ENCODE peak calls at places on chromosome 12, in nine cellular contexts. D is GM20000; N is Right ventricle myocardium inferior; H is NCI-H345; M is neural crest cell; Y is CD4-positive, CD25-positive, alpha-beta regulatory T cell; J is iris pigment epithelial cell; L is T-cell; I is PC-3. G is an unnamed sample.

GRCh38 chr12:131929530-131930456 is 717 bp downstream of the PUS1 start:
- DNase-seq in M (peak), N (peak), D (peak), H (peak), Y (peak), I (peak), L (peak), J (peak), G (no peak)

GRCh38 chr12:2640709-2641108 is 154.1 kb upstream of the FKBP4 start:
- DNase-seq in M (no peak), I (peak), N (no peak), Y (no peak), L (no peak), H (no peak), J (peak), D (no peak), G (no peak)

GRCh38 chr12:48542300-48542928 is 17.0 kb downstream of the OR8S1 start:
- DNase-seq in I (peak), H (peak), L (peak), J (peak), Y (peak), M (peak), D (peak), N (no peak), G (peak)

GRCh38 chr12:106327256-106327852 is 24.8 kb downstream of the TCP11L2 start:
- DNase-seq in N (no peak), I (no peak), M (no peak), J (no peak), H (no peak), L (no peak), Y (no peak), D (no peak), G (no peak)

GRCh38 chr12:10771132-10771733 is 31.2 kb downstream of the TAS2R7 start:
- DNase-seq in J (peak), I (peak), Y (peak), H (peak), M (no peak), D (peak), L (no peak), N (no peak), G (peak)

GRCh38 chr12:72072613-72073212 is 134.1 kb downstream of the TPH2 start:
- DNase-seq in L (no peak), M (no peak), H (peak), I (no peak), J (no peak), D (no peak), Y (no peak), N (no peak), G (no peak)

GRCh38 chr12:83904175-83904574 is 1008.4 kb downstream of the SLC6A15 start:
- DNase-seq in M (no peak), J (no peak), H (no peak), N (no peak), D (no peak), I (no peak), Y (no peak), L (no peak), G (no peak)

GRCh38 chr12:102959391-102959790 is 1.9 kb downstream of the ASCL1 start:
- DNase-seq in I (no peak), J (no peak), Y (no peak), L (no peak), N (no peak), D (no peak), M (no peak), H (peak), G (no peak)

GRCh38 chr12:81143057-81143456 is 65.2 kb downstream of the ACSS3 start:
- DNase-seq in J (no peak), M (no peak), I (no peak), L (no peak), Y (no peak), D (no peak), H (no peak), N (no peak), G (no peak)

GRCh38 chr12:25889185-25889584 is 69.3 kb upstream of the RASSF8 start:
- DNase-seq in H (no peak), L (no peak), D (no peak), M (no peak), J (no peak), N (no peak), Y (no peak), I (no peak), G (no peak)

GRCh38 chr12:54417712-54418440 is 1.2 kb downstream of the ITGA5 start:
- DNase-seq in D (no peak), I (no peak), L (no peak), N (no peak), M (peak), Y (peak), H (no peak), J (no peak), G (no peak)

GRCh38 chr12:12693111-12693671 is 2.8 kb downstream of the GPR19 start:
- DNase-seq in H (no peak), N (no peak), J (no peak), Y (peak), D (no peak), L (no peak), I (no peak), M (no peak), G (no peak)

GRCh38 chr12:25438638-25439037 is 114.4 kb downstream of the LMNTD1 start:
- DNase-seq in I (no peak), D (no peak), J (peak), L (no peak), N (no peak), H (no peak), M (no peak), Y (no peak), G (no peak)

GRCh38 chr12:96985515-96986362 is 78.7 kb downstream of the NEDD1 start:
- DNase-seq in J (no peak), M (no peak), D (peak), I (peak), Y (peak), H (peak), L (peak), N (peak), G (no peak)

GRCh38 chr12:53543539-53543938 is 36.3 kb upstream of the NPFF start:
- DNase-seq in I (peak), D (peak), H (peak), N (no peak), M (peak), L (peak), J (peak), Y (peak), G (peak)

GRCh38 chr12:15045451-15045850 is 72.6 kb downstream of the PDE6H start:
- DNase-seq in N (no peak), L (no peak), D (no peak), J (no peak), H (no peak), Y (no peak), I (no peak), M (no peak), G (no peak)

GRCh38 chr12:62934799-62935674 is at the start of gene PPM1H:
- DNase-seq in H (peak), I (peak), L (no peak), N (peak), D (peak), M (peak), Y (peak), J (peak), G (peak)

GRCh38 chr12:47218191-47218654 is 138.5 kb upstream of the AMIGO2 start:
- DNase-seq in N (no peak), H (no peak), M (no peak), J (no peak), Y (peak), I (no peak), D (peak), L (no peak), G (no peak)

GRCh38 chr12:90090929-90091651 is 382.5 kb upstream of the ATP2B1 start:
- DNase-seq in L (no peak), H (no peak), Y (no peak), M (no peak), J (peak), N (no peak), D (no peak), I (peak), G (no peak)

GRCh38 chr12:92828565-92828964 is 100.5 kb downstream of the EEA1 start:
- DNase-seq in Y (no peak), M (no peak), J (no peak), H (no peak), L (no peak), I (no peak), N (no peak), D (no peak), G (no peak)

GRCh38 chr12:103249614-103250013 is 246.2 kb downstream of the C12orf42 start:
- DNase-seq in J (no peak), D (no peak), N (no peak), H (peak), Y (no peak), L (no peak), I (peak), M (no peak), G (no peak)

GRCh38 chr12:12007001-12007712 is 63.6 kb upstream of the BCL2L14 start:
- DNase-seq in I (peak), D (peak), Y (peak), L (no peak), H (no peak), N (no peak), J (peak), M (no peak), G (no peak)

GRCh38 chr12:76002598-76003262 is 28.8 kb downstream of the PHLDA1 start:
- DNase-seq in J (no peak), N (no peak), Y (no peak), L (no peak), I (no peak), D (no peak), H (no peak), M (no peak), G (no peak)

GRCh38 chr12:19316420-19316819 is 122.9 kb upstream of the AEBP2 start:
- DNase-seq in M (no peak), L (no peak), N (no peak), Y (peak), D (no peak), I (peak), J (peak), H (no peak), G (no peak)

GRCh38 chr12:125013816-125014442 is 20.5 kb downstream of the BRI3BP start:
- DNase-seq in I (no peak), J (no peak), D (no peak), Y (no peak), N (no peak), M (no peak), L (no peak), H (no peak), G (no peak)

GRCh38 chr12:99099786-99100185 is 454.7 kb downstream of the APAF1 start:
- DNase-seq in N (no peak), L (no peak), M (no peak), D (no peak), I (no peak), Y (no peak), J (no peak), H (no peak), G (no peak)

GRCh38 chr12:86230516-86231146 is 25.6 kb downstream of the MGAT4C start:
- DNase-seq in J (peak), L (no peak), I (peak), Y (no peak), D (no peak), M (no peak), H (no peak), N (no peak), G (no peak)

GRCh38 chr12:116376354-116377193 is 99.1 kb upstream of the MED13L start:
- DNase-seq in H (peak), I (peak), M (no peak), J (peak), N (no peak), L (no peak), D (no peak), Y (no peak), G (no peak)

GRCh38 chr12:48954781-48955501 is 2.3 kb downstream of the ARF3 start:
- DNase-seq in D (no peak), I (no peak), Y (no peak), H (no peak), N (no peak), J (no peak), M (no peak), L (no peak), G (peak)

GRCh38 chr12:46661161-46661845 is 164.5 kb downstream of the SLC38A4 start:
- DNase-seq in L (peak), J (peak), H (no peak), M (no peak), D (peak), Y (peak), N (no peak), I (peak), G (peak)

GRCh38 chr12:42977451-42978230 is 388.1 kb upstream of the PRICKLE1 start:
- DNase-seq in L (no peak), M (no peak), J (peak), H (no peak), D (no peak), Y (no peak), N (no peak), I (peak), G (no peak)

GRCh38 chr12:24979286-24979685 is 30.4 kb upstream of the BCAT1 start:
- DNase-seq in L (no peak), J (no peak), H (no peak), D (no peak), I (no peak), Y (no peak), M (no peak), N (no peak), G (no peak)

GRCh38 chr12:58487280-58488141 is 432.8 kb downstream of the LRIG3 start:
- DNase-seq in Y (no peak), J (peak), I (no peak), H (no peak), D (no peak), M (no peak), L (no peak), N (no peak), G (no peak)

G was measured in AML-193.